ENCODE peak calls at places on chromosomes 5 and 9, in five cellular contexts. K is Peyer's patch, T is adrenal gland, O is A549, U is SJSA1. X is an unnamed sample.

GRCh38 chr9:99239341-99240055 is 17.4 kb downstream of the SEC61B start:
- DNase-seq in K (no peak), T (no peak), O (no peak), U (no peak), X (no peak)

GRCh38 chr5:150000990-150001659 is 586 bp downstream of the HMGXB3 start:
- DNase-seq in K (peak; percentile 69), T (peak; percentile 62), O (peak; percentile 29), U (peak; percentile 71), X (peak; percentile 9)

GRCh38 chr5:52786937-52787599 is 648 bp upstream of the ITGA1 start:
- DNase-seq in K (no peak), T (no peak), O (peak; percentile 37), U (no peak), X (peak; percentile 61)

GRCh38 chr5:88662801-88663360 is 220.1 kb downstream of the MEF2C start:
- DNase-seq in K (no peak), T (no peak), O (no peak), U (no peak), X (no peak)

GRCh38 chr5:28165116-28165515 is 1126.7 kb upstream of the CDH9 start:
- DNase-seq in K (no peak), T (no peak), O (no peak), U (no peak), X (no peak)

GRCh38 chr5:94461131-94461530 is 157.3 kb downstream of the KIAA0825 start:
- DNase-seq in K (no peak), T (no peak), O (no peak), U (no peak), X (no peak)

GRCh38 chr5:83277154-83277553 is 194.4 kb upstream of the VCAN start:
- DNase-seq in K (no peak), T (no peak), O (no peak), U (no peak), X (no peak)

GRCh38 chr5:28301676-28302075 is 1263.3 kb upstream of the CDH9 start:
- DNase-seq in K (no peak), T (peak; percentile 24), O (peak; percentile 88), U (no peak), X (no peak)

GRCh38 chr5:148739524-148739923 is 85.2 kb upstream of the HTR4 start:
- DNase-seq in K (no peak), T (no peak), O (no peak), U (peak; percentile 73), X (no peak)

GRCh38 chr9:2613730-2614271 is 7.8 kb upstream of the VLDLR start:
- DNase-seq in K (no peak), T (no peak), O (no peak), U (no peak), X (no peak)

GRCh38 chr9:86246752-86247161 is 12.7 kb downstream of the C9orf153 start:
- DNase-seq in K (no peak), T (peak; percentile 30), O (peak; percentile 14), U (no peak), X (no peak)

GRCh38 chr9:87255437-87256155 is 242.1 kb upstream of the DAPK1 start:
- DNase-seq in K (no peak), T (no peak), O (no peak), U (no peak), X (no peak)

GRCh38 chr5:142432369-142432863 is 107.6 kb upstream of the SPRY4 start:
- DNase-seq in K (peak; percentile 69), T (no peak), O (no peak), U (peak; percentile 58), X (no peak)

GRCh38 chr9:120441446-120442279 is 138.3 kb downstream of the CDK5RAP2 start:
- DNase-seq in K (no peak), T (peak; percentile 28), O (no peak), U (no peak), X (no peak)

GRCh38 chr9:127904518-127904887 is 5.1 kb upstream of the ST6GALNAC6 start:
- DNase-seq in K (no peak), T (no peak), O (no peak), U (no peak), X (no peak)

GRCh38 chr9:124779368-124780059 is 2.6 kb downstream of the OLFML2A start:
- DNase-seq in K (peak; percentile 30), T (no peak), O (peak; percentile 88), U (peak; percentile 93), X (no peak)

GRCh38 chr5:80125962-80126480 is 90.9 kb downstream of the THBS4 start:
- DNase-seq in K (no peak), T (no peak), O (no peak), U (no peak), X (no peak)

GRCh38 chr5:66841264-66841663 is 245.1 kb downstream of the MAST4 start:
- DNase-seq in K (no peak), T (no peak), O (no peak), U (no peak), X (no peak)

GRCh38 chr5:154375331-154376008 is 70.3 kb upstream of the SAP30L start:
- DNase-seq in K (no peak), T (no peak), O (no peak), U (no peak), X (no peak)

GRCh38 chr5:146218163-146218562 is 14.8 kb downstream of the RBM27 start:
- DNase-seq in K (no peak), T (no peak), O (no peak), U (no peak), X (no peak)

GRCh38 chr9:94824913-94825619 is 98.6 kb downstream of the AOPEP start:
- DNase-seq in K (no peak), T (no peak), O (no peak), U (no peak), X (no peak)

GRCh38 chr5:115262066-115262404 is 642 bp downstream of the PGGT1B start:
- DNase-seq in K (no peak), T (no peak), O (peak; percentile 5), U (no peak), X (no peak)

GRCh38 chr5:179869641-179870402 is 11.2 kb upstream of the MRNIP start:
- DNase-seq in K (peak; percentile 42), T (no peak), O (no peak), U (no peak), X (no peak)

GRCh38 chr9:99516657-99517049 is 294.6 kb downstream of the SEC61B start:
- DNase-seq in K (no peak), T (no peak), O (no peak), U (peak; percentile 53), X (no peak)

GRCh38 chr5:3114467-3114866 is 363.0 kb upstream of the IRX2 start:
- DNase-seq in K (no peak), T (no peak), O (no peak), U (no peak), X (no peak)

GRCh38 chr5:123500476-123500875 is 11.5 kb upstream of the CSNK1G3 start:
- DNase-seq in K (no peak), T (no peak), O (no peak), U (no peak), X (no peak)

GRCh38 chr5:112933651-112934365 is 11.8 kb upstream of the REEP5 start:
- DNase-seq in K (no peak), T (no peak), O (no peak), U (no peak), X (no peak)

GRCh38 chr9:135504262-135505229 is 4.1 kb downstream of the MRPS2 start:
- DNase-seq in K (peak; percentile 72), T (peak; percentile 73), O (peak; percentile 72), U (no peak), X (peak; percentile 33)

GRCh38 chr5:12119657-12120056 is 215.4 kb upstream of the CTNND2 start:
- DNase-seq in K (no peak), T (no peak), O (no peak), U (no peak), X (no peak)

GRCh38 chr5:125659316-125660071 is 763.7 kb upstream of the GRAMD2B start:
- DNase-seq in K (no peak), T (no peak), O (no peak), U (no peak), X (no peak)

GRCh38 chr5:39115644-39116346 is 41.6 kb upstream of the RICTOR start:
- DNase-seq in K (no peak), T (peak; percentile 12), O (no peak), U (no peak), X (no peak)

GRCh38 chr5:135986891-135987401 is 32.2 kb upstream of the LECT2 start:
- DNase-seq in K (no peak), T (no peak), O (no peak), U (no peak), X (no peak)

GRCh38 chr5:96743065-96743768 is 64.5 kb downstream of the ERAP1 start:
- DNase-seq in K (no peak), T (no peak), O (no peak), U (no peak), X (no peak)

GRCh38 chr5:96741075-96741474 is 66.7 kb downstream of the ERAP1 start:
- DNase-seq in K (no peak), T (no peak), O (no peak), U (no peak), X (no peak)

GRCh38 chr5:96743805-96744559 is 63.8 kb downstream of the ERAP1 start:
- DNase-seq in K (no peak), T (no peak), O (no peak), U (no peak), X (no peak)

GRCh38 chr5:96741911-96742310 is 65.8 kb downstream of the ERAP1 start:
- DNase-seq in K (no peak), T (no peak), O (no peak), U (no peak), X (no peak)

DNA sequence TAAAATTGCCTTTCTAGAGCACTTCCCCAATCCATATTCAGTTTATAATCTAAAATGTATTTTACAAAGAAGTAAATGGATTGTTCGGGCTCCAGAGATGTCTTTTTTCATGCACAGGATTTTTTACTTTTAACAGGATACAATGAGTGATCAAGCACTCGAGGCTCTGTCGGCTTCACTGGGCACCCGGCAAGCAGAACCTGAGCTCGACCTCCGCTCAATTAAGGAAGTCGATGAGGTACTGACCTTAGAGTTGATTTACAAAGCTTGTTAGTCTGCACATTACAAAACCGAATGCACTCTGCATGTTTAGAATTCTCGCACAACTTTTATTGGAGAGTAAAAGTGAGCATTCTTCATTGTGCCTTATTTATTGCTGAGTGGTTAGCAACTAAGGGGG is 65.2 kb downstream of the ERAP1 start:
- DNase-seq in K (no peak), T (no peak), O (no peak), U (no peak), X (no peak)
- H3K27ac ChIP-seq in K (no peak overlapping the region), T (no peak overlapping the region), O (no peak overlapping the region), U (no peak overlapping the region), X (peak overlapping the region; percentile 13)

GRCh38 chr5:96245401-96246091 is 187.5 kb downstream of the PCSK1 start:
- DNase-seq in K (no peak), T (no peak), O (peak; percentile 49), U (no peak), X (no peak)
- H3K27ac ChIP-seq in K (no peak overlapping the region), T (no peak overlapping the region), O (peak overlapping the region; percentile 58), U (no peak overlapping the region), X (no peak overlapping the region)

GRCh38 chr9:116504081-116504480 is 183.0 kb upstream of the TRIM32 start:
- DNase-seq in K (no peak), T (no peak), O (no peak), U (no peak), X (no peak)
- H3K27ac ChIP-seq in K (no peak overlapping the region), T (no peak overlapping the region), O (peak overlapping the region; percentile 15), U (no peak overlapping the region), X (no peak overlapping the region)

DNA sequence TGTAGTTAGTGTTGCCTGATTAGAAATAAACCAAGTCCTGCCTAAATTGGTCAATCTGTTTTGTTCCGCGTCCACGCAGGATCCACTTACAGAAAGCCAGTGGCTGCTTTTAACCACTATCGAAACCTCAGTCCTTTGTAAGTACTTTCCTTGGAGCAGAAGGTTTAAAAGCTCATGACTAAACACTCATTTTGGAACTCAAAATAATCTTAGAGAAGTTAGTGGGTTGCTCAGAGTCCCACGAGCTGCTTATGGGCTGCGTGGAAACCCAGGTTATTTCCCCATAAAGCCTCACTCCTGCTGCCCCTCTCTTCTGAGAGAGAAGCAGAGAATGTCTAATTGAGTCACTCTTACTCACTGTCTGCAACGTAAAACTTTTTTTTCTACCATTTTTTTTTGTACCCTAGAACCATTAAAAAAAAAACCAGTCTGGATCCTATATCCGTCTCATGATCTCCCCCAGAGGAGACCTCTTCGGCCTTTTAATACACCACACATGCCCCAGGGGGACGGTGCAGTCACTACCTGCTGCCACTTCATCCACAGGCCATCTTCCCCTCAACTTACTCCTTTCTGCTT is 7.5 kb downstream of the BASP1 start:
- DNase-seq in K (no peak), T (no peak), O (no peak), U (no peak), X (no peak)
- H3K27ac ChIP-seq in K (peak overlapping the region; percentile 46), T (no peak overlapping the region), O (peak overlapping the region; percentile 18), U (no peak overlapping the region), X (no peak overlapping the region)

X was measured in naive thymus-derived CD4-positive, alpha-beta T cell.